ENCODE peak calls at places on chromosomes 1 and 21, in six cellular contexts. U is ovary, V is lower lobe of right lung, B is mesendoderm, P is MM.1S, C is cardiac muscle cell. N is an unnamed sample.

GRCh38 chr1:242139437-242139836 is 140.5 kb upstream of the MAP1LC3C start:
- DNase-seq in U (no peak), V (no peak), B (no peak), P (no peak), C (no peak), N (no peak)

GRCh38 chr1:214967865-214968575 is 114.5 kb upstream of the KCNK2 start:
- DNase-seq in U (no peak), V (no peak), B (no peak), P (no peak), C (peak; percentile 1), N (no peak)

GRCh38 chr1:115408489-115409002 is 70.5 kb upstream of the NGF start:
- DNase-seq in U (no peak), V (no peak), B (no peak), P (no peak), C (no peak), N (no peak)

GRCh38 chr1:224182866-224183590 is at the start of gene DEGS1:
- DNase-seq in U (peak; percentile 82), V (peak; percentile 89), B (peak; percentile 95), P (peak; percentile 90), C (peak; percentile 94), N (peak; percentile 89)

GRCh38 chr1:17189632-17190525 is 15.0 kb upstream of the PADI1 start:
- DNase-seq in U (no peak), V (no peak), B (peak; percentile 86), P (no peak), C (no peak), N (no peak)

GRCh38 chr1:178542554-178543290 is 29.8 kb downstream of the TEX35 start:
- DNase-seq in U (peak; percentile 87), V (peak; percentile 90), B (peak; percentile 91), P (peak; percentile 87), C (peak; percentile 86), N (peak; percentile 87)

GRCh38 chr1:153337980-153338853 is 10.4 kb downstream of the PGLYRP4 start:
- DNase-seq in U (no peak), V (no peak), B (no peak), P (no peak), C (peak; percentile 55), N (no peak)

GRCh38 chr1:204578867-204579664 is 62.9 kb downstream of the MDM4 start:
- DNase-seq in U (peak; percentile 38), V (no peak), B (no peak), P (peak; percentile 87), C (no peak), N (no peak)

GRCh38 chr1:63466759-63467158 is 56.3 kb downstream of the ITGB3BP start:
- DNase-seq in U (no peak), V (no peak), B (peak; percentile 44), P (no peak), C (no peak), N (no peak)

GRCh38 chr1:65812065-65812464 is 19.4 kb downstream of the PDE4B start:
- DNase-seq in U (no peak), V (no peak), B (peak; percentile 59), P (peak; percentile 98), C (no peak), N (no peak)

GRCh38 chr21:41167348-41168342 is at the start of gene BACE2:
- DNase-seq in U (peak; percentile 80), V (peak; percentile 79), B (peak; percentile 80), P (peak; percentile 86), C (peak; percentile 76), N (peak; percentile 74)

GRCh38 chr1:51973587-51974474 is 16.7 kb downstream of the RAB3B start:
- DNase-seq in U (no peak), V (no peak), B (no peak), P (no peak), C (no peak), N (no peak)

GRCh38 chr1:242017580-242018233 is 18.8 kb upstream of the MAP1LC3C start:
- DNase-seq in U (peak; percentile 42), V (peak; percentile 59), B (peak; percentile 57), P (peak; percentile 76), C (peak; percentile 63), N (no peak)

GRCh38 chr1:39047374-39048229 is 21.5 kb downstream of the NDUFS5 start:
- DNase-seq in U (no peak), V (peak; percentile 6), B (peak; percentile 86), P (no peak), C (peak; percentile 12), N (no peak)

GRCh38 chr1:81666586-81666985 is 134.1 kb upstream of the ADGRL2 start:
- DNase-seq in U (no peak), V (no peak), B (no peak), P (no peak), C (no peak), N (no peak)

GRCh38 chr21:32424674-32425073 is 12.2 kb downstream of the EVA1C start:
- DNase-seq in U (no peak), V (no peak), B (no peak), P (no peak), C (no peak), N (no peak)

GRCh38 chr1:10968411-10968826 is 44.0 kb upstream of the TARDBP start:
- DNase-seq in U (no peak), V (no peak), B (no peak), P (peak; percentile 38), C (no peak), N (no peak)

GRCh38 chr1:40301066-40301465 is 16.0 kb downstream of the COL9A2 start:
- DNase-seq in U (no peak), V (no peak), B (no peak), P (no peak), C (no peak), N (no peak)

GRCh38 chr1:208105756-208106155 is 138.4 kb downstream of the PLXNA2 start:
- DNase-seq in U (no peak), V (no peak), B (no peak), P (no peak), C (no peak), N (no peak)

GRCh38 chr1:115098979-115099692 is 9.8 kb upstream of the TSPAN2 start:
- DNase-seq in U (no peak), V (peak; percentile 60), B (peak; percentile 54), P (peak; percentile 87), C (no peak), N (no peak)

GRCh38 chr1:174872615-174873058 is 127.1 kb upstream of the CACYBP start:
- DNase-seq in U (no peak), V (no peak), B (peak; percentile 42), P (no peak), C (no peak), N (no peak)

GRCh38 chr1:184827600-184828368 is 73.1 kb upstream of the EDEM3 start:
- DNase-seq in U (no peak), V (no peak), B (peak; percentile 86), P (peak; percentile 5), C (peak; percentile 27), N (no peak)

GRCh38 chr1:222057162-222057561 is 315.3 kb upstream of the DUSP10 start:
- DNase-seq in U (no peak), V (no peak), B (no peak), P (no peak), C (no peak), N (no peak)

GRCh38 chr1:225467193-225468020 is 39.6 kb upstream of the LBR start:
- DNase-seq in U (no peak), V (peak; percentile 88), B (no peak), P (peak; percentile 91), C (no peak), N (peak; percentile 73)

DNA sequence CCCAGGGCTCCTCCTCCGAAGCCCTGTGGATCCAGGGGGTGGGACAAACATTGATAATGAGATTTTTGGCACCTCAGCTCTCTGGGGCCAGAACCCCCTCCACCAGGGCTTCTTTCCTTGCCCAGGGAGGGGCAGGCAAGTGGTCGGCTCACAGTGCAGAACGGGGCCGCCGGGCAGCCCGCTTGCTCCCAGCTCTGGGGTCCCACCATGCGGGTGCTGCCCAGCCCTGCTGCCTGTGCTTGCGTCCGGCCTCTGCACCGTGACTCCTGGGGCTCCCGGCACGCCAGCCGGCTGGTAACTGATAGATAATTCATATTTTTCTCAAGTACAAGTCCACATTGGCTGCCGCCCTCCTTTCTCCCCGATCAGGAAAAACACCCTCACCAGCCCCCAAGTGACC is 42.0 kb upstream of the CCDC27 start:
- DNase-seq in U (no peak), V (no peak), B (no peak), P (no peak), C (no peak), N (no peak)
- H3K4me1 ChIP-seq in U (no peaks in the 10 kb centered on the region), V (no peaks in the 10 kb centered on the region), B (no peaks in the 10 kb centered on the region), P (no peaks in the 10 kb centered on the region), C (peaks cover 7% of the 10 kb centered on the region), N (no peaks in the 10 kb centered on the region)

GRCh38 chr1:161175771-161176453 is 1.4 kb downstream of the B4GALT3 start:
- DNase-seq in U (no peak), V (no peak), B (no peak), P (peak; percentile 93), C (no peak), N (no peak)
- H3K27ac ChIP-seq in U (no peak overlapping the region), V (peak overlapping the region; percentile 91), B (no peak overlapping the region), P (peak overlapping the region; percentile 91), C (no peak overlapping the region), N (peak overlapping the region; percentile 80)

GRCh38 chr21:42387843-42388242 is 8.0 kb downstream of the TMPRSS3 start:
- DNase-seq in U (no peak), V (no peak), B (no peak), P (no peak), C (no peak), N (no peak)

GRCh38 chr21:42384999-42385398 is 10.9 kb downstream of the TMPRSS3 start:
- DNase-seq in U (no peak), V (no peak), B (no peak), P (no peak), C (no peak), N (no peak)

GRCh38 chr21:42384184-42384583 is 11.7 kb downstream of the TMPRSS3 start:
- DNase-seq in U (no peak), V (no peak), B (no peak), P (no peak), C (no peak), N (peak; percentile 5)

GRCh38 chr21:42385619-42386018 is 10.2 kb downstream of the TMPRSS3 start:
- DNase-seq in U (no peak), V (no peak), B (no peak), P (no peak), C (no peak), N (no peak)

DNA sequence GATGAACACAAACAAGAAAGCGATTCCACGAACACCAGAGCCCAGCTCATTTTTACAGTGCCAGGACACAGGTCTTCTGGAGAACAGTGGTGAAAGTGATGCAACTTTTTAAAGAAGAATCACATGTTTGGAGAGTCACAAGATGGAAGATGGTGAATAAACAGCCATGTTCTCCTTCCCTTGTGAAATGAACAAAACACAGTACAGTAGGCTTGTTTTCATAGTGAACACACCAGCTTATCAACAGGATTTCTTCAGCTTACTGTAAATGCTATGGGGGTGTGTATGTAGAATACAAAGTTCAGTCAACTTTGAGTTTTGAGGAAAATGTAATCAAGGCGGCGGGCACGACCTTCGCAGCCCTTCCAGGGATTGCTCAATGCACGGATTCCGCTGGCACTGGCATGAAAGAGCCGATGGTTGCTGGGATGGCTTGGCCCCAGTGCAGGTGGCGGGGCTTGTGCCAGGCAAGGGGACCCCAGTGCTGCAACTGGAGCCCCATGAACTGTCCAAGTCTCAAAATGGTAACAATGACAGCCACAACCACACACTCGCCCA is 9.7 kb downstream of the TMPRSS3 start:
- DNase-seq in U (no peak), V (no peak), B (no peak), P (no peak), C (no peak), N (peak; percentile 75)
- H3K4me1 ChIP-seq in U (no peaks in the 10 kb centered on the region), V (no peaks in the 10 kb centered on the region), B (no peaks in the 10 kb centered on the region), P (peaks cover 20% of the 10 kb centered on the region), C (peaks cover 3% of the 10 kb centered on the region), N (no peaks in the 10 kb centered on the region)

DNA sequence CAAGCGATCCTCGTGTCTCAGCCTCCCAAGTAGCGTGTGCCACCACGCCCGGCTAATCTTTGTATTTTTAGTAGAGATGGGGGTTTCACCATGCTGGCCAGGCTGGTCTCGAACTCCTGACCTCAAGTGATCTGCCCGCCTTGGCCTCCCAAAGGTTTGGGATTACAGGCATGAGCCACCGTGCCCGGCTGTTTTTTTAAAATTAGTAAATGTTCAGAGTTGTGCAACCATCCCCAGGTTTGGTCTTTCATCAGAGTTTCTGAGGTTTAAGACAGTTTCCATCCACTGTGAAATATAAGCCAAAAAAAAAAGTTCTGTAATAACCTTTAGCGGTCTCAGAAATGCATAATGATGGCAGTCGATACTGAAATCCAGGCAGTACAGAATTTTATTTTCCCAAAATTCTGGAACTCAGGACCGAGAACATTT is 548 bp upstream of the SYT11 start:
- DNase-seq in U (peak; percentile 43), V (no peak), B (no peak), P (no peak), C (no peak), N (no peak)
- H3K27ac ChIP-seq in U (peak overlapping the region; percentile 59), V (peak overlapping the region; percentile 78), B (no peak overlapping the region), P (peak overlapping the region; percentile 71), C (no peak overlapping the region), N (peak overlapping the region; percentile 89)

N was measured in right lobe of liver.